ENCODE peak calls at places on chromosomes 11 and 22, in eight cellular contexts. One of them, this sample, is unnamed.

GRCh38 chr11:108618529-108618928 is 25.0 kb upstream of the EXPH5 start:
- DNase-seq in NCI-H69: no peak
- DNase-seq in Daoy: no peak
- DNase-seq in stimulated activated CD4-positive, alpha-beta T cell treated with anti-CD3 and anti-CD28 coated beads, Interleukin-2, amount 100 ng/mL, for 24 hours: no peak
- DNase-seq in ACHN: no peak
- DNase-seq in activated CD4-positive, alpha-beta memory T cell treated with anti-CD3 and anti-CD28 coated beads for 36 hours: no peak
- DNase-seq in pancreas: no peak
- DNase-seq in kidney tubule cell: no peak
- DNase-seq in this sample: no peak

GRCh38 chr22:29938285-29938693 is 55.3 kb downstream of the MTMR3 start:
- DNase-seq in pancreas: no peak
- DNase-seq in activated CD4-positive, alpha-beta memory T cell treated with anti-CD3 and anti-CD28 coated beads for 36 hours: peak; percentile 41
- DNase-seq in kidney tubule cell: peak; percentile 16
- DNase-seq in ACHN: no peak
- DNase-seq in NCI-H69: no peak
- DNase-seq in stimulated activated CD4-positive, alpha-beta T cell treated with anti-CD3 and anti-CD28 coated beads, Interleukin-2, amount 100 ng/mL, for 24 hours: no peak
- DNase-seq in Daoy: peak; percentile 46
- DNase-seq in this sample: no peak

GRCh38 chr11:3753110-3753509 is 44.2 kb downstream of the NUP98 start:
- DNase-seq in Daoy: no peak
- DNase-seq in stimulated activated CD4-positive, alpha-beta T cell treated with anti-CD3 and anti-CD28 coated beads, Interleukin-2, amount 100 ng/mL, for 24 hours: no peak
- DNase-seq in ACHN: no peak
- DNase-seq in activated CD4-positive, alpha-beta memory T cell treated with anti-CD3 and anti-CD28 coated beads for 36 hours: no peak
- DNase-seq in pancreas: no peak
- DNase-seq in kidney tubule cell: no peak
- DNase-seq in NCI-H69: no peak
- DNase-seq in this sample: no peak

GRCh38 chr11:110374921-110375320 is 54.8 kb upstream of the FDX1 start:
- DNase-seq in kidney tubule cell: no peak
- DNase-seq in pancreas: no peak
- DNase-seq in Daoy: no peak
- DNase-seq in NCI-H69: peak; percentile 35
- DNase-seq in activated CD4-positive, alpha-beta memory T cell treated with anti-CD3 and anti-CD28 coated beads for 36 hours: no peak
- DNase-seq in ACHN: no peak
- DNase-seq in stimulated activated CD4-positive, alpha-beta T cell treated with anti-CD3 and anti-CD28 coated beads, Interleukin-2, amount 100 ng/mL, for 24 hours: no peak
- DNase-seq in this sample: no peak

GRCh38 chr11:72700026-72700610 is 25.9 kb upstream of the PDE2A start:
- DNase-seq in Daoy: no peak
- DNase-seq in stimulated activated CD4-positive, alpha-beta T cell treated with anti-CD3 and anti-CD28 coated beads, Interleukin-2, amount 100 ng/mL, for 24 hours: no peak
- DNase-seq in kidney tubule cell: peak; percentile 39
- DNase-seq in ACHN: no peak
- DNase-seq in pancreas: no peak
- DNase-seq in activated CD4-positive, alpha-beta memory T cell treated with anti-CD3 and anti-CD28 coated beads for 36 hours: no peak
- DNase-seq in NCI-H69: peak; percentile 28
- DNase-seq in this sample: no peak

GRCh38 chr22:36899498-36899897 is 13.9 kb upstream of the CSF2RB start:
- DNase-seq in kidney tubule cell: no peak
- DNase-seq in stimulated activated CD4-positive, alpha-beta T cell treated with anti-CD3 and anti-CD28 coated beads, Interleukin-2, amount 100 ng/mL, for 24 hours: no peak
- DNase-seq in Daoy: no peak
- DNase-seq in ACHN: no peak
- DNase-seq in activated CD4-positive, alpha-beta memory T cell treated with anti-CD3 and anti-CD28 coated beads for 36 hours: no peak
- DNase-seq in pancreas: peak; percentile 75
- DNase-seq in NCI-H69: no peak
- DNase-seq in this sample: no peak

GRCh38 chr11:19905280-19905853 is 192.7 kb downstream of the NAV2 start:
- DNase-seq in ACHN: peak; percentile 51
- DNase-seq in pancreas: no peak
- DNase-seq in Daoy: peak; percentile 27
- DNase-seq in stimulated activated CD4-positive, alpha-beta T cell treated with anti-CD3 and anti-CD28 coated beads, Interleukin-2, amount 100 ng/mL, for 24 hours: no peak
- DNase-seq in activated CD4-positive, alpha-beta memory T cell treated with anti-CD3 and anti-CD28 coated beads for 36 hours: no peak
- DNase-seq in NCI-H69: peak; percentile 72
- DNase-seq in kidney tubule cell: peak; percentile 60
- DNase-seq in this sample: no peak

GRCh38 chr11:119623682-119624081 is 105.3 kb downstream of the NECTIN1 start:
- DNase-seq in Daoy: no peak
- DNase-seq in NCI-H69: no peak
- DNase-seq in activated CD4-positive, alpha-beta memory T cell treated with anti-CD3 and anti-CD28 coated beads for 36 hours: no peak
- DNase-seq in stimulated activated CD4-positive, alpha-beta T cell treated with anti-CD3 and anti-CD28 coated beads, Interleukin-2, amount 100 ng/mL, for 24 hours: no peak
- DNase-seq in ACHN: no peak
- DNase-seq in pancreas: no peak
- DNase-seq in kidney tubule cell: no peak
- DNase-seq in this sample: no peak

GRCh38 chr11:115687934-115688333 is 183.7 kb upstream of the CADM1 start:
- DNase-seq in pancreas: no peak
- DNase-seq in stimulated activated CD4-positive, alpha-beta T cell treated with anti-CD3 and anti-CD28 coated beads, Interleukin-2, amount 100 ng/mL, for 24 hours: no peak
- DNase-seq in ACHN: no peak
- DNase-seq in activated CD4-positive, alpha-beta memory T cell treated with anti-CD3 and anti-CD28 coated beads for 36 hours: no peak
- DNase-seq in Daoy: no peak
- DNase-seq in NCI-H69: no peak
- DNase-seq in kidney tubule cell: no peak
- DNase-seq in this sample: no peak